ENCODE peak calls at places on chromosomes 2 and 18, in four cellular contexts. One of them, this sample, is unnamed.

GRCh38 chr18:13444430-13445240 is 226.1 kb downstream of the LDLRAD4 start:
- DNase-seq in A673: no peak
- DNase-seq in glutamatergic neuron: no peak
- DNase-seq in non-pigmented ciliary epithelial cell: no peak
- DNase-seq in this sample: no peak

GRCh38 chr2:231191896-231192872 is 6.2 kb upstream of the ARMC9 start:
- DNase-seq in A673: peak
- DNase-seq in glutamatergic neuron: peak
- DNase-seq in non-pigmented ciliary epithelial cell: no peak
- DNase-seq in this sample: peak

GRCh38 chr2:58146707-58147106 is 94.4 kb downstream of the FANCL start:
- DNase-seq in A673: no peak
- DNase-seq in glutamatergic neuron: no peak
- DNase-seq in non-pigmented ciliary epithelial cell: no peak
- DNase-seq in this sample: no peak

GRCh38 chr2:36352024-36352398 is 3.6 kb upstream of the CRIM1 start:
- DNase-seq in A673: peak
- DNase-seq in glutamatergic neuron: no peak
- DNase-seq in non-pigmented ciliary epithelial cell: no peak
- DNase-seq in this sample: no peak

GRCh38 chr2:172722481-172722880 is 13.2 kb upstream of the RAPGEF4 start:
- DNase-seq in A673: no peak
- DNase-seq in glutamatergic neuron: no peak
- DNase-seq in non-pigmented ciliary epithelial cell: no peak
- DNase-seq in this sample: no peak

GRCh38 chr18:50286391-50287027 is 983 bp downstream of the CXXC1 start:
- DNase-seq in A673: no peak
- DNase-seq in glutamatergic neuron: no peak
- DNase-seq in non-pigmented ciliary epithelial cell: no peak
- DNase-seq in this sample: no peak

GRCh38 chr2:184835081-184835728 is 236.9 kb downstream of the ZNF804A start:
- DNase-seq in A673: no peak
- DNase-seq in glutamatergic neuron: no peak
- DNase-seq in non-pigmented ciliary epithelial cell: no peak
- DNase-seq in this sample: no peak

GRCh38 chr2:129458006-129458405 is 521.5 kb upstream of the RAB6C start:
- DNase-seq in A673: no peak
- DNase-seq in glutamatergic neuron: no peak
- DNase-seq in non-pigmented ciliary epithelial cell: no peak
- DNase-seq in this sample: no peak

GRCh38 chr2:179543361-179543901 is 278.8 kb upstream of the SESTD1 start:
- DNase-seq in A673: no peak
- DNase-seq in glutamatergic neuron: no peak
- DNase-seq in non-pigmented ciliary epithelial cell: no peak
- DNase-seq in this sample: peak

GRCh38 chr18:21134895-21135294 is 23.3 kb upstream of the ROCK1 start:
- DNase-seq in A673: peak
- DNase-seq in glutamatergic neuron: no peak
- DNase-seq in non-pigmented ciliary epithelial cell: no peak
- DNase-seq in this sample: no peak

GRCh38 chr2:126898636-126899035 is at the start of gene TEX51:
- DNase-seq in A673: no peak
- DNase-seq in glutamatergic neuron: no peak
- DNase-seq in non-pigmented ciliary epithelial cell: no peak
- DNase-seq in this sample: no peak

GRCh38 chr18:2589345-2590060 is 18.1 kb downstream of the NDC80 start:
- DNase-seq in A673: no peak
- DNase-seq in glutamatergic neuron: no peak
- DNase-seq in non-pigmented ciliary epithelial cell: no peak
- DNase-seq in this sample: no peak

GRCh38 chr2:189783451-189783926 is 650 bp downstream of the ORMDL1 start:
- DNase-seq in A673: peak
- DNase-seq in glutamatergic neuron: no peak
- DNase-seq in non-pigmented ciliary epithelial cell: no peak
- DNase-seq in this sample: peak

GRCh38 chr2:172395503-172395902 is 31.9 kb upstream of the ITGA6 start:
- DNase-seq in A673: no peak
- DNase-seq in glutamatergic neuron: no peak
- DNase-seq in non-pigmented ciliary epithelial cell: no peak
- DNase-seq in this sample: no peak

GRCh38 chr2:136175466-136175865 is 57.5 kb upstream of the CXCR4 start:
- DNase-seq in A673: no peak
- DNase-seq in glutamatergic neuron: no peak
- DNase-seq in non-pigmented ciliary epithelial cell: no peak
- DNase-seq in this sample: no peak

GRCh38 chr2:29223851-29224692 is 108.9 kb downstream of the CLIP4 start:
- DNase-seq in A673: peak
- DNase-seq in glutamatergic neuron: no peak
- DNase-seq in non-pigmented ciliary epithelial cell: peak
- DNase-seq in this sample: peak

GRCh38 chr18:61948196-61948800 is 55.5 kb upstream of the RNF152 start:
- DNase-seq in A673: no peak
- DNase-seq in glutamatergic neuron: no peak
- DNase-seq in non-pigmented ciliary epithelial cell: no peak
- DNase-seq in this sample: no peak

GRCh38 chr2:238425979-238426567 is 654 bp upstream of the ASB1 start:
- DNase-seq in A673: peak
- DNase-seq in glutamatergic neuron: no peak
- DNase-seq in non-pigmented ciliary epithelial cell: peak
- DNase-seq in this sample: peak

GRCh38 chr2:155708052-155708451 is 624.5 kb downstream of the NR4A2 start:
- DNase-seq in A673: no peak
- DNase-seq in glutamatergic neuron: no peak
- DNase-seq in non-pigmented ciliary epithelial cell: no peak
- DNase-seq in this sample: no peak